ENCODE peak calls at places on chromosomes 12 and 14, in five cellular contexts. S is left ventricle myocardium inferior, A is HT-29, I is MM.1S, P is sciatic nerve. Q is an unnamed sample.

GRCh38 chr12:107875772-107876171 is 101.3 kb downstream of the ASCL4 start:
- DNase-seq in S (no peak), P (no peak), A (no peak), I (no peak), Q (no peak)

GRCh38 chr14:90624732-90625444 is 191.3 kb downstream of the TTC7B start:
- DNase-seq in P (no peak), A (no peak), I (no peak), S (no peak), Q (no peak)

GRCh38 chr12:4824415-4824814 is 85.3 kb upstream of the KCNA1 start:
- DNase-seq in P (no peak), I (no peak), A (no peak), S (no peak), Q (no peak)

GRCh38 chr14:103271189-103271588 is 62.8 kb upstream of the EIF5 start:
- DNase-seq in P (no peak), S (no peak), I (no peak), A (no peak), Q (no peak)

GRCh38 chr14:57714487-57714899 is 151.4 kb downstream of the SLC35F4 start:
- DNase-seq in P (no peak), I (no peak), S (no peak), A (no peak), Q (no peak)

GRCh38 chr14:99441157-99441870 is 39.3 kb downstream of the SETD3 start:
- DNase-seq in P (no peak), S (no peak), I (no peak), A (no peak), Q (no peak)

GRCh38 chr12:116881325-116881866 is at the start of gene HRK:
- DNase-seq in P (no peak), S (no peak), A (no peak), I (peak), Q (no peak)

GRCh38 chr12:124679533-124680371 is 112.3 kb upstream of the NCOR2 start:
- DNase-seq in I (no peak), P (peak), S (peak), A (peak), Q (peak)